ENCODE peak calls at places on chromosomes 1 and 21, in four cellular contexts. One of them, this sample, is unnamed.

GRCh38 chr1:212284332-212284743 is 872 bp upstream of the PPP2R5A start:
- DNase-seq in IMR-90: peak
- DNase-seq in fibroblast of lung: peak
- DNase-seq in endothelial cell of umbilical vein: no peak
- DNase-seq in this sample: no peak

GRCh38 chr1:232508161-232508661 is 121.7 kb downstream of the SIPA1L2 start:
- DNase-seq in IMR-90: no peak
- DNase-seq in fibroblast of lung: no peak
- DNase-seq in endothelial cell of umbilical vein: no peak
- DNase-seq in this sample: no peak

GRCh38 chr1:41365772-41366427 is 4.7 kb downstream of the FOXO6 start:
- DNase-seq in fibroblast of lung: no peak
- DNase-seq in IMR-90: no peak
- DNase-seq in endothelial cell of umbilical vein: no peak
- DNase-seq in this sample: no peak

GRCh38 chr1:177854951-177855350 is 114.9 kb downstream of the SEC16B start:
- DNase-seq in endothelial cell of umbilical vein: no peak
- DNase-seq in fibroblast of lung: no peak
- DNase-seq in IMR-90: no peak
- DNase-seq in this sample: no peak

GRCh38 chr1:119783354-119784126 is 14.8 kb upstream of the HMGCS2 start:
- DNase-seq in fibroblast of lung: peak
- DNase-seq in IMR-90: peak
- DNase-seq in endothelial cell of umbilical vein: no peak
- DNase-seq in this sample: peak

GRCh38 chr1:154936416-154937050 is at the start of gene PMVK:
- DNase-seq in fibroblast of lung: peak
- DNase-seq in IMR-90: peak
- DNase-seq in endothelial cell of umbilical vein: peak
- DNase-seq in this sample: peak

GRCh38 chr1:115133440-115133839 is 44.1 kb upstream of the TSPAN2 start:
- DNase-seq in fibroblast of lung: no peak
- DNase-seq in IMR-90: peak
- DNase-seq in endothelial cell of umbilical vein: peak
- DNase-seq in this sample: no peak

GRCh38 chr1:154304664-154305337 is 16.1 kb upstream of the AQP10 start:
- DNase-seq in endothelial cell of umbilical vein: no peak
- DNase-seq in IMR-90: no peak
- DNase-seq in fibroblast of lung: no peak
- DNase-seq in this sample: peak

GRCh38 chr1:115575661-115576060 is 66.1 kb upstream of the VANGL1 start:
- DNase-seq in IMR-90: no peak
- DNase-seq in endothelial cell of umbilical vein: no peak
- DNase-seq in fibroblast of lung: no peak
- DNase-seq in this sample: no peak

GRCh38 chr1:57782357-57782756 is 358.5 kb upstream of the DAB1 start:
- DNase-seq in fibroblast of lung: no peak
- DNase-seq in IMR-90: no peak
- DNase-seq in endothelial cell of umbilical vein: no peak
- DNase-seq in this sample: no peak

GRCh38 chr1:89260575-89261275 is 11.9 kb downstream of the GBP5 start:
- DNase-seq in fibroblast of lung: no peak
- DNase-seq in IMR-90: no peak
- DNase-seq in endothelial cell of umbilical vein: no peak
- DNase-seq in this sample: no peak

GRCh38 chr21:27261676-27262075 is 294.8 kb upstream of the ADAMTS5 start:
- DNase-seq in fibroblast of lung: no peak
- DNase-seq in endothelial cell of umbilical vein: no peak
- DNase-seq in IMR-90: no peak
- DNase-seq in this sample: no peak

GRCh38 chr1:91700771-91701493 is 185.0 kb downstream of the TGFBR3 start:
- DNase-seq in endothelial cell of umbilical vein: peak
- DNase-seq in IMR-90: peak
- DNase-seq in fibroblast of lung: no peak
- DNase-seq in this sample: no peak

GRCh38 chr1:201125019-201125418 is 2.0 kb downstream of the ASCL5 start:
- DNase-seq in IMR-90: no peak
- DNase-seq in fibroblast of lung: no peak
- DNase-seq in endothelial cell of umbilical vein: peak
- DNase-seq in this sample: no peak

GRCh38 chr1:167926486-167926997 is 9.9 kb upstream of the DCAF6 start:
- DNase-seq in endothelial cell of umbilical vein: no peak
- DNase-seq in fibroblast of lung: no peak
- DNase-seq in IMR-90: no peak
- DNase-seq in this sample: no peak

GRCh38 chr1:31704261-31705079 is 653 bp upstream of the COL16A1 start:
- DNase-seq in fibroblast of lung: peak
- DNase-seq in endothelial cell of umbilical vein: no peak
- DNase-seq in IMR-90: peak
- DNase-seq in this sample: peak
- H2AFZ ChIP-seq in fibroblast of lung: no peak
- H2AFZ ChIP-seq in endothelial cell of umbilical vein: no peak
- H2AFZ ChIP-seq in IMR-90: peak
- H2AFZ ChIP-seq in this sample: peak

DNA sequence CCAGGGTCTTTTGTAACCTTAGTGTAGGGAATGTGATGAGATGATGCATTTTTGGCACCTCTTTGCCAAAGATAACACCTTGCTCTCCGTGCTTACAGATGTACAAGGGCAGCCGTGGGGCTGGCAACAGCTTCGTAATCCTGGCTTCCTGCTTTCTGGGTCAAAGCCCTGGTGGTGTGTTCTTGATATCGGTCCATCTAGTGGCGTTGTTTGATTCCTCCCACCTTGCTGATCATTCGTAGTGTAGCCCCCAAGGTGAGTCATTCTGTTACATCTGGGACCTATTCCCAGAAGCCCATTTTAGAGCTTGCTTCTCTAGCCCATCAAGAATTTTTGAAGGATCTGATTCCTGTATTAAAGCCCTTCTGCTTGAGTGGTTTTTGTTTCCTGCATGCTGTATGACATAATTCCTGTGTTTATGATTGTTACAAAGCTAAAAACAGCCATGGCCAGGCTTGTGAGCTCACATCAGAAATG is 7.0 kb upstream of the CCT8 start:
- DNase-seq in endothelial cell of umbilical vein: peak
- DNase-seq in IMR-90: peak
- DNase-seq in fibroblast of lung: no peak
- DNase-seq in this sample: no peak
- H2AFZ ChIP-seq in endothelial cell of umbilical vein: no peak
- H2AFZ ChIP-seq in IMR-90: no peak
- H2AFZ ChIP-seq in fibroblast of lung: peak
- H2AFZ ChIP-seq in this sample: peak

GRCh38 chr1:32351859-32352745 is 10.2 kb downstream of the FAM229A start:
- DNase-seq in IMR-90: peak
- DNase-seq in fibroblast of lung: peak
- DNase-seq in endothelial cell of umbilical vein: peak
- DNase-seq in this sample: no peak
- H2AFZ ChIP-seq in IMR-90: peak
- H2AFZ ChIP-seq in fibroblast of lung: peak
- H2AFZ ChIP-seq in endothelial cell of umbilical vein: peak
- H2AFZ ChIP-seq in this sample: peak

GRCh38 chr1:29783501-29784275 is 547.4 kb downstream of the PTPRU start:
- DNase-seq in IMR-90: no peak
- DNase-seq in endothelial cell of umbilical vein: no peak
- DNase-seq in fibroblast of lung: no peak
- DNase-seq in this sample: no peak
- H2AFZ ChIP-seq in IMR-90: no peak
- H2AFZ ChIP-seq in endothelial cell of umbilical vein: no peak
- H2AFZ ChIP-seq in fibroblast of lung: no peak
- H2AFZ ChIP-seq in this sample: no peak

DNA sequence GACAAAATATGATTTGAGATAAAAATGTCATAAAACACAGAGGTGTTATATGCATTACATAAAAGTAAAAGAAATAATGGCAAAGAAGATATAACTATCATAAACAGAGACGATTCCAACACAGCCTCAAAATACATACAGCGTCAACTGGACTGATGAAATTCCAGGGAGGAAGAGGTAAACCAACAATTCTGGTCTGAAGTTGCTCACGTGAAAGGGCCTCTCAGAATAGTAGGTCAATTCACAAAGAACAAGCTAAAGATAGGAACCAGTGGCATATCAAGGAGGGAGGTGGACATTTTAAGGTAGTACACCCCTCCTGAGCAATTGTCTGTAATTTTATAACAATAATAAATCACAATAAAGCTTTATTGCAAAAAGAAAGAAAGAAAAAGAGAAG is 18.6 kb downstream of the SLC2A5 start:
- DNase-seq in IMR-90: no peak
- DNase-seq in endothelial cell of umbilical vein: no peak
- DNase-seq in fibroblast of lung: no peak
- DNase-seq in this sample: no peak
- H2AFZ ChIP-seq in IMR-90: no peak
- H2AFZ ChIP-seq in endothelial cell of umbilical vein: no peak
- H2AFZ ChIP-seq in fibroblast of lung: no peak
- H2AFZ ChIP-seq in this sample: no peak

GRCh38 chr1:35641233-35641866 is at the start of gene PSMB2:
- DNase-seq in IMR-90: peak
- DNase-seq in endothelial cell of umbilical vein: peak
- DNase-seq in fibroblast of lung: peak
- DNase-seq in this sample: peak
- H2AFZ ChIP-seq in IMR-90: peak
- H2AFZ ChIP-seq in endothelial cell of umbilical vein: peak
- H2AFZ ChIP-seq in fibroblast of lung: peak
- H2AFZ ChIP-seq in this sample: peak

GRCh38 chr1:109134423-109134822 is 20.5 kb downstream of the ELAPOR1 start:
- DNase-seq in endothelial cell of umbilical vein: no peak
- DNase-seq in fibroblast of lung: no peak
- DNase-seq in IMR-90: no peak
- DNase-seq in this sample: no peak
- H2AFZ ChIP-seq in endothelial cell of umbilical vein: no peak
- H2AFZ ChIP-seq in fibroblast of lung: no peak
- H2AFZ ChIP-seq in IMR-90: peak
- H2AFZ ChIP-seq in this sample: no peak

GRCh38 chr1:214124915-214125314 is 137.1 kb downstream of the PROX1 start:
- DNase-seq in endothelial cell of umbilical vein: peak
- DNase-seq in fibroblast of lung: no peak
- DNase-seq in IMR-90: no peak
- DNase-seq in this sample: no peak

GRCh38 chr1:214127705-214128104 is 139.9 kb downstream of the PROX1 start:
- DNase-seq in IMR-90: no peak
- DNase-seq in endothelial cell of umbilical vein: no peak
- DNase-seq in fibroblast of lung: no peak
- DNase-seq in this sample: no peak

GRCh38 chr1:214126697-214127146 is 138.9 kb downstream of the PROX1 start:
- DNase-seq in fibroblast of lung: no peak
- DNase-seq in endothelial cell of umbilical vein: no peak
- DNase-seq in IMR-90: no peak
- DNase-seq in this sample: no peak

GRCh38 chr1:214124281-214124805 is 136.6 kb downstream of the PROX1 start:
- DNase-seq in IMR-90: no peak
- DNase-seq in endothelial cell of umbilical vein: peak
- DNase-seq in fibroblast of lung: no peak
- DNase-seq in this sample: no peak

DNA sequence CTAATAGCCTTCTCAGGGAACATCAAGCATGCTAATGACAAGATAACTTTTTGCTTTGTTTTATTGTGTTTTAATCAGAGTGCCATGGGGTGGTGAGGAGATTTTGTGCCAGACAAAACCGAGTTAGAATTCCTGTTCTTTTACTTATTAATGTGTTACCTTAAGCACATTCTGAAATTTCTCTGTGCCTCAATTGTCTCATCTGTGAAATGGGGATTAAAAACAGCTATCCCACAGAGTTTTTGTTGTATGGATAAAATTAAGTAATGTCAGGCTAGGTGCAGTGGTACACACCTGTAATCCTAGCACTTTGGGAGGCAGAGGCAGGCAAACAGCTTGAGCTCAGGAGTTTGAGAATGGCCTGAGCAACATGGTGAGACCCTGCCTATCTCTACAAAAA is 138.0 kb downstream of the PROX1 start:
- DNase-seq in fibroblast of lung: no peak
- DNase-seq in IMR-90: no peak
- DNase-seq in endothelial cell of umbilical vein: no peak
- DNase-seq in this sample: no peak
- H2AFZ ChIP-seq in fibroblast of lung: no peak
- H2AFZ ChIP-seq in IMR-90: no peak
- H2AFZ ChIP-seq in endothelial cell of umbilical vein: no peak
- H2AFZ ChIP-seq in this sample: no peak

GRCh38 chr1:1170891-1171550 is 2.7 kb upstream of the TTLL10 start:
- DNase-seq in IMR-90: no peak
- DNase-seq in endothelial cell of umbilical vein: no peak
- DNase-seq in fibroblast of lung: no peak
- DNase-seq in this sample: no peak

GRCh38 chr1:1170215-1170890 is 3.3 kb upstream of the TTLL10 start:
- DNase-seq in endothelial cell of umbilical vein: no peak
- DNase-seq in fibroblast of lung: no peak
- DNase-seq in IMR-90: no peak
- DNase-seq in this sample: no peak

GRCh38 chr1:1169429-1170214 is 4.1 kb upstream of the TTLL10 start:
- DNase-seq in IMR-90: no peak
- DNase-seq in endothelial cell of umbilical vein: no peak
- DNase-seq in fibroblast of lung: no peak
- DNase-seq in this sample: no peak

GRCh38 chr1:1173061-1173792 is 453 bp upstream of the TTLL10 start:
- DNase-seq in IMR-90: no peak
- DNase-seq in endothelial cell of umbilical vein: no peak
- DNase-seq in fibroblast of lung: no peak
- DNase-seq in this sample: no peak

GRCh38 chr1:1171551-1172340 is 1.9 kb upstream of the TTLL10 start:
- DNase-seq in endothelial cell of umbilical vein: no peak
- DNase-seq in IMR-90: no peak
- DNase-seq in fibroblast of lung: no peak
- DNase-seq in this sample: no peak
- H2AFZ ChIP-seq in endothelial cell of umbilical vein: no peak
- H2AFZ ChIP-seq in IMR-90: no peak
- H2AFZ ChIP-seq in fibroblast of lung: no peak
- H2AFZ ChIP-seq in this sample: no peak

GRCh38 chr1:110765640-110766335 is 91.0 kb upstream of the KCNA3 start:
- DNase-seq in IMR-90: peak
- DNase-seq in fibroblast of lung: peak
- DNase-seq in endothelial cell of umbilical vein: peak
- DNase-seq in this sample: peak
- H2AFZ ChIP-seq in IMR-90: no peak
- H2AFZ ChIP-seq in fibroblast of lung: no peak
- H2AFZ ChIP-seq in endothelial cell of umbilical vein: no peak
- H2AFZ ChIP-seq in this sample: no peak

This sample was measured in mammary epithelial cell.